ENCODE peak calls at places on chromosomes 5 and 9, in five cellular contexts. H is CD4-positive, alpha-beta memory T cell; K is MM.1S; B is psoas muscle; S is left ventricle myocardium inferior. L is an unnamed sample.

GRCh38 chr5:10701567-10702039 is 59.4 kb downstream of the DAP start:
- DNase-seq in K (peak), H (peak), S (no peak), B (no peak), L (peak)

GRCh38 chr5:172453206-172453985 is 929 bp downstream of the SH3PXD2B start:
- DNase-seq in B (peak), S (no peak), K (no peak), H (no peak), L (peak)

GRCh38 chr9:113879318-113879717 is 3.2 kb downstream of the ZNF618 start:
- DNase-seq in H (no peak), K (no peak), B (no peak), S (no peak), L (peak)

GRCh38 chr9:125842215-125842614 is 95.0 kb downstream of the PBX3 start:
- DNase-seq in H (no peak), B (no peak), S (no peak), K (no peak), L (no peak)

GRCh38 chr5:122350496-122350895 is 38.5 kb downstream of the SNCAIP start:
- DNase-seq in K (no peak), B (no peak), S (no peak), H (no peak), L (no peak)

GRCh38 chr9:90808890-90809685 is 7.5 kb downstream of the SYK start:
- DNase-seq in H (no peak), K (no peak), B (no peak), S (no peak), L (peak)

GRCh38 chr9:128309551-128309950 is 12.7 kb downstream of the TRUB2 start:
- DNase-seq in S (no peak), B (no peak), K (no peak), H (no peak), L (no peak)

GRCh38 chr9:98231770-98232478 is 23.5 kb downstream of the TBC1D2 start:
- DNase-seq in K (no peak), S (no peak), H (no peak), B (no peak), L (peak)

GRCh38 chr5:141560141-141560540 is 58.7 kb downstream of the DIAPH1 start:
- DNase-seq in K (no peak), B (no peak), S (no peak), H (no peak), L (no peak)
- H3K4me3 ChIP-seq in K (no peak), B (peak), S (peak), H (no peak), L (no peak)

GRCh38 chr5:139676406-139676805 is 28.3 kb downstream of the CXXC5 start:
- DNase-seq in B (no peak), H (no peak), K (no peak), S (no peak), L (no peak)
- H3K27ac ChIP-seq in B (peak), H (no peak), K (no peak), S (peak), L (peak)

GRCh38 chr5:155728146-155728856 is 598.7 kb upstream of the SGCD start:
- DNase-seq in B (peak), K (no peak), S (peak), H (no peak), L (peak)
- H3K4me3 ChIP-seq in B (peak), K (no peak), S (peak), H (no peak), L (no peak)

GRCh38 chr5:72555871-72556270 is 48.7 kb upstream of the ZNF366 start:
- DNase-seq in H (no peak), S (no peak), B (no peak), K (no peak), L (no peak)
- H3K27ac ChIP-seq in H (no peak), S (peak), B (peak), K (no peak), L (peak)

DNA sequence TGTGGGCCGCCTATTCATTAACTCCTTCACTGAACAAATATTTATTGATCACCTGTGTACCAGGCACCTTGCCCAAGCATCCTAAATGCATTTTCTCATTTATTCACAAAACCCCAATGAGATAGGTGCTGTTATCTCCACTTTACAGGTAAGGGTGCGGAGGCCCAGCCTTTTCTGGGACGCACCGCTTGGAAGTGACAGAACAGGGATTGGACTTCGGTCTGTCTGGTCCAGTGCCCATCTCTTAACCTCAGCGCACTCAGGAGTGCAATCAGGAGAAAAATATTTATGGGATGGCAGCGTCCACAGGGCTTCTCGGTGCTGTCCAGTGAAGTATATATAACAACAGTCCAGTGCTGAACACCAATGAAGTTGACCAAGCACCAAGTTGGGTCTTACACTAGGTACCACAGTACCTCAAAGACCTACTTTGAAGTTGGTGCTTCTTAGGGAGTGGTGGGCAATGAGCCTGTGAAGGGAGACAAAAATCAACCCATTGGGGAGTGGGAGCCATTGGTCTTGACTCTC is 18.9 kb upstream of the GARNL3 start:
- DNase-seq in H (no peak), B (no peak), K (no peak), S (no peak), L (no peak)
- H3K4me3 ChIP-seq in H (peak), B (peak), K (peak), S (peak), L (peak)

GRCh38 chr9:134321957-134322741 is 4.1 kb upstream of the RXRA start:
- DNase-seq in H (no peak), S (peak), K (no peak), B (peak), L (no peak)
- H3K27ac ChIP-seq in H (no peak), S (no peak), K (no peak), B (no peak), L (no peak)

GRCh38 chr5:74393943-74394342 is 246.6 kb downstream of the ENC1 start:
- DNase-seq in B (no peak), H (no peak), S (no peak), K (no peak), L (no peak)

GRCh38 chr5:74392698-74393431 is 247.7 kb downstream of the ENC1 start:
- DNase-seq in K (no peak), H (no peak), B (no peak), S (no peak), L (no peak)

GRCh38 chr5:74394543-74394923 is 246.0 kb downstream of the ENC1 start:
- DNase-seq in S (no peak), B (no peak), K (peak), H (no peak), L (no peak)

GRCh38 chr5:74396913-74397606 is 243.5 kb downstream of the ENC1 start:
- DNase-seq in S (no peak), H (no peak), K (no peak), B (peak), L (no peak)

DNA sequence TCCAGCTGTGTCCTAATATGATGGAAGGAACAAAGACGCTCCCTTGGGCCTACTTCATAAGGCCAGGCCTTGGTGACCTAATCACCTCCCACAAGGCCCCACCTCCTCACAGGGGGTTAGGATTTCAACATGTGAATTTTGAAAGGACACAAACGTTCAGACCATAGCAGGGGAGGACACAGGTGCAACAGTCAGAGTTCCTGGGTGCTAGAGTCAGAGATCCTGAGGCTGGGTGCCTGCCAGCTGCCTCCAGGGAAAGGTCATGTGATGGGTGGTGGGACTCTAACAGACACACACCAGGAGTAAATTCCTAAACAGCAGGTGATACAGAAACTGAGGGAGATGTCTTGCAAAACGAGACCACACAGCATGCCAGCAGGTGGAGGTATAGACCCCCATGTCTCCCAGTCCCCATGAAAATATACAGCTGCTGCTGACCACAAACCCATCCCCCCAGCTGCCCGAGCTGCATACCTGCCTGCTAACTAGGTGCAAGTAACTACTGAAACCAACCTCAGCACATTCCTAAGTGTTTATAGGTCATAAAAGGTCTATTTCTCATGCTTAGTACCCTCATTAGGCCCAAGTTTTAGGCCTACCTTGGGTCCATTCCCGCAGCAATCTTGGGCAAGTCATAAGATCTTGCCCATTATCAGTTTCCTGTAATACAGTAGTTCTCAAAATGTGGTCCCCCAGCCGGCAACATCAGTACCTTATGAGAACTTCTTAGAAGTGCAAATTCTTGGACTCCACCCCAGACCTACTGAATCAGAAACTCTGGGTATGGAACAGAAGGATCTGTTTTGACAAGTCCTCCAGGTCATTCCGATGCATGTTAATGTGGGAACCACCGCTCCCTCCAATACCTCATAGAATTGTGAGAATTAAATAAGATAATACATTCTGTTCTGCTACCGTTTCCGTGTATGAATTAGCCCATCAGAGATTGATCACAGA is 245.3 kb downstream of the ENC1 start:
- DNase-seq in K (peak), H (no peak), B (peak), S (no peak), L (no peak)
- H3K4me3 ChIP-seq in K (no peak), H (no peak), B (no peak), S (no peak), L (no peak)

DNA sequence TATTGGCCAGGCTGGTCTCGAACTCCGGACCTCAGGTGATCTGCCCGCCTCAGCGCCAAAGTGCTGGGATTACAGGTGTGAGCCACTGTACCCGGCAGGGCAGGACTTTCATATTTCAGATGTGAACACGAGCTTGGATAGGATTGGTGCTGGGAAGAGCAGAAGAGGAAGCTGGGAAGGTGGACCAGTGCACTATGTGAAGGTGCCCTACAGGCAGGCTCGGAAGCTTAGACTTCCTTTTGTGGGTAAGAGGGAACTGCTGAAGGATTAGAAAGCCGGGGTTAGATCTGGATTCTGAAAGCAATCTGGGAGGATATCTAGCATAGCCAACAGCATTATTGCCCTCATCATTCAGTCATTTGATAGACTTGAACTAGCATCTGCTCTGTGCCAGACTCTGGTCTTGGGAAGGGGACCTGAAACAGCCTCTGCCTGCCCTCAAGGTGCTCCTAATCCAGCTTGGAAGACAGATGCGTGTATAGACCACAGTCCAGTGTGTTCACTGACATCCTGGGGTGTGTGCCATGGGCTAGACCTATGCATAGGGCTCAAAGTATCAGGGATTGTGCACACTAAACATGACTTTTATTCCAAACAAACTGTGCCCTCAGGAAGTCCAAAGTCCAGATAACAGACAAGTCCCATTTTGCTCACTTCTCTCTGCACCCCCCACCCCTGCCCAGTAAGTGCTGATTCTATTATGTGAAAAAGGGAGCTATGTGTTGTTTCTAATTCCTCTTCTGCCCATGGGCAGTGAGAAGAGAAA is 637 bp downstream of the CBY3 start:
- DNase-seq in H (no peak), B (no peak), S (no peak), K (no peak), L (no peak)
- H3K27ac ChIP-seq in H (no peak), B (no peak), S (no peak), K (no peak), L (no peak)

GRCh38 chr5:119347574-119347973 is 8.2 kb upstream of the TNFAIP8 start:
- DNase-seq in H (no peak), S (no peak), B (no peak), K (peak), L (no peak)
- H3K4me3 ChIP-seq in H (no peak), S (no peak), B (no peak), K (no peak), L (no peak)

L was measured in adrenal gland.